ENCODE peak calls at places on chromosomes 11 and 22, in ten cellular contexts. D is NCI-H1092 treated with DMSO at 0.1 percent for 48 hours; M is CD8-positive, alpha-beta T cell; S is fibroblast of the conjunctiva; Y is GM19239; C is caudate nucleus; J is GM20000; H is hepatocyte; B is ACHN; O is effector memory CD8-positive, alpha-beta T cell. X is an unnamed sample.

GRCh38 chr11:1276061-1276790 is 33.2 kb downstream of the TOLLIP start:
- DNase-seq in B (no peak), D (no peak), H (no peak), S (no peak), Y (no peak), J (no peak), M (no peak), O (no peak), C (no peak), X (no peak)

GRCh38 chr22:36946436-36947158 is 33.2 kb downstream of the CSF2RB start:
- DNase-seq in D (no peak), H (no peak), Y (no peak), S (no peak), B (no peak), M (no peak), J (peak), C (no peak), O (no peak), X (no peak)

GRCh38 chr11:62128835-62129234 is 5.0 kb downstream of the INCENP start:
- DNase-seq in S (no peak), O (no peak), M (no peak), H (no peak), Y (no peak), D (no peak), J (no peak), B (no peak), C (no peak), X (no peak)

GRCh38 chr11:43119275-43119970 is 192.4 kb upstream of the API5 start:
- DNase-seq in S (no peak), C (no peak), M (no peak), H (no peak), D (no peak), O (no peak), Y (no peak), B (no peak), J (no peak), X (no peak)

GRCh38 chr11:67014343-67014742 is 8.6 kb upstream of the SYT12 start:
- DNase-seq in H (no peak), Y (no peak), O (no peak), M (no peak), J (no peak), S (no peak), D (no peak), C (no peak), B (no peak), X (no peak)

GRCh38 chr22:46373166-46373565 is 37.7 kb downstream of the TRMU start:
- DNase-seq in D (no peak), J (no peak), B (no peak), Y (no peak), C (no peak), O (peak), H (no peak), M (peak), S (no peak), X (no peak)

GRCh38 chr11:62575837-62576236 is 2.1 kb upstream of the EEF1G start:
- DNase-seq in O (no peak), Y (no peak), C (no peak), S (no peak), H (no peak), M (no peak), D (no peak), B (no peak), J (no peak), X (no peak)

GRCh38 chr11:45379162-45379863 is 93.2 kb upstream of the SYT13 start:
- DNase-seq in C (no peak), Y (no peak), H (no peak), J (no peak), D (peak), S (no peak), M (no peak), B (no peak), O (no peak), X (no peak)

GRCh38 chr11:116994195-116994594 is 104.0 kb downstream of the SIK3 start:
- DNase-seq in H (no peak), S (no peak), C (no peak), Y (no peak), O (no peak), M (no peak), D (no peak), B (no peak), J (no peak), X (no peak)

GRCh38 chr22:19876314-19876940 is 21.8 kb upstream of the GNB1L start:
- DNase-seq in D (no peak), C (no peak), Y (no peak), H (no peak), S (no peak), J (no peak), O (no peak), B (no peak), M (no peak), X (no peak)

GRCh38 chr11:111514216-111515031 is at the start of gene HOATZ:
- DNase-seq in C (no peak), M (no peak), O (no peak), J (no peak), S (no peak), D (no peak), Y (no peak), B (no peak), H (peak), X (no peak)

GRCh38 chr11:88318017-88318416 is 19.5 kb downstream of the CTSC start:
- DNase-seq in H (no peak), Y (no peak), B (no peak), J (no peak), M (no peak), S (no peak), C (no peak), O (no peak), D (no peak), X (peak)

GRCh38 chr22:30196141-30196866 is 50.3 kb downstream of the LIF start:
- DNase-seq in O (peak), B (peak), C (no peak), D (peak), M (peak), J (peak), Y (no peak), S (peak), H (peak), X (peak)

GRCh38 chr22:40928657-40929056 is 22.5 kb upstream of the RBX1 start:
- DNase-seq in B (no peak), O (no peak), H (no peak), Y (no peak), S (no peak), C (no peak), J (no peak), D (no peak), M (no peak), X (no peak)

GRCh38 chr22:37566329-37566837 is 6.1 kb downstream of the CDC42EP1 start:
- DNase-seq in J (peak), H (no peak), B (no peak), S (no peak), Y (no peak), O (peak), M (peak), D (no peak), C (no peak), X (no peak)

GRCh38 chr11:67632175-67632981 is 2.6 kb upstream of the NUDT8 start:
- DNase-seq in B (no peak), J (no peak), C (no peak), Y (no peak), O (no peak), S (no peak), H (peak), M (no peak), D (no peak), X (no peak)

GRCh38 chr11:67649634-67650540 is 643 bp downstream of the ACY3 start:
- DNase-seq in M (no peak), Y (no peak), S (no peak), J (no peak), D (no peak), O (no peak), B (peak), C (no peak), H (no peak), X (no peak)

GRCh38 chr22:48803171-48803992 is 1024.3 kb downstream of the BRD1 start:
- DNase-seq in J (no peak), S (no peak), M (no peak), D (no peak), Y (no peak), B (no peak), H (no peak), C (no peak), O (no peak), X (no peak)

GRCh38 chr11:74535371-74536118 is 42.0 kb upstream of the LIPT2 start:
- DNase-seq in O (no peak), B (no peak), Y (no peak), M (no peak), H (no peak), C (no peak), J (no peak), S (no peak), D (no peak), X (no peak)

GRCh38 chr11:116835042-116835772 is 2.2 kb downstream of the APOA1 start:
- DNase-seq in J (peak), H (no peak), S (no peak), O (no peak), C (no peak), Y (no peak), D (no peak), M (no peak), B (no peak), X (no peak)

GRCh38 chr22:38754247-38755154 is 1.3 kb downstream of the SUN2 start:
- DNase-seq in D (peak), M (peak), B (no peak), J (peak), H (peak), Y (no peak), O (no peak), C (no peak), S (peak), X (no peak)

GRCh38 chr11:111977141-111978027 is 40.2 kb downstream of the DIXDC1 start:
- DNase-seq in H (peak), S (no peak), O (no peak), M (peak), C (peak), J (peak), Y (peak), D (peak), B (peak), X (no peak)

GRCh38 chr11:130449246-130449990 is 973 bp downstream of the ADAMTS15 start:
- DNase-seq in M (no peak), H (no peak), Y (no peak), C (no peak), S (no peak), J (no peak), B (no peak), D (no peak), O (no peak), X (no peak)

X was measured in epithelial cell of proximal tubule.